ENCODE peak calls at places on chromosomes 12 and 14, in five cellular contexts. One of them, this sample, is unnamed.

GRCh38 chr12:113325938-113326337 is 9.0 kb downstream of the SLC8B1 start:
- DNase-seq in mesenchymal stem cell: peak
- DNase-seq in H1: no peak
- DNase-seq in H9: no peak
- DNase-seq in trophoblast cell: no peak
- DNase-seq in this sample: no peak

GRCh38 chr12:77364400-77364799 is 299.0 kb upstream of the E2F7 start:
- DNase-seq in mesenchymal stem cell: no peak
- DNase-seq in H1: no peak
- DNase-seq in H9: no peak
- DNase-seq in trophoblast cell: no peak
- DNase-seq in this sample: no peak

GRCh38 chr14:56118611-56119181 is 485 bp downstream of the PELI2 start:
- DNase-seq in mesenchymal stem cell: no peak
- DNase-seq in H1: no peak
- DNase-seq in H9: no peak
- DNase-seq in trophoblast cell: no peak
- DNase-seq in this sample: no peak

GRCh38 chr14:68269136-68269535 is 449.6 kb downstream of the RAD51B start:
- DNase-seq in mesenchymal stem cell: no peak
- DNase-seq in H1: no peak
- DNase-seq in H9: no peak
- DNase-seq in trophoblast cell: no peak
- DNase-seq in this sample: no peak

GRCh38 chr12:114982760-114983159 is 298.8 kb upstream of the TBX3 start:
- DNase-seq in mesenchymal stem cell: no peak
- DNase-seq in H1: no peak
- DNase-seq in H9: no peak
- DNase-seq in trophoblast cell: no peak
- DNase-seq in this sample: no peak

GRCh38 chr12:42382013-42382696 is 56.2 kb downstream of the PPHLN1 start:
- DNase-seq in mesenchymal stem cell: peak
- DNase-seq in H1: no peak
- DNase-seq in H9: no peak
- DNase-seq in trophoblast cell: no peak
- DNase-seq in this sample: no peak

GRCh38 chr14:91243098-91243483 is 1.4 kb downstream of the GPR68 start:
- DNase-seq in mesenchymal stem cell: no peak
- DNase-seq in H1: no peak
- DNase-seq in H9: no peak
- DNase-seq in trophoblast cell: no peak
- DNase-seq in this sample: no peak

GRCh38 chr12:127928615-127929014 is 338.4 kb upstream of the TMEM132C start:
- DNase-seq in mesenchymal stem cell: peak
- DNase-seq in H1: no peak
- DNase-seq in H9: no peak
- DNase-seq in trophoblast cell: no peak
- DNase-seq in this sample: no peak

GRCh38 chr14:96938946-96939345 is 141.8 kb downstream of the VRK1 start:
- DNase-seq in mesenchymal stem cell: no peak
- DNase-seq in H1: peak
- DNase-seq in H9: no peak
- DNase-seq in trophoblast cell: no peak
- DNase-seq in this sample: no peak

GRCh38 chr14:93081875-93082570 is 33.7 kb downstream of the ITPK1 start:
- DNase-seq in mesenchymal stem cell: no peak
- DNase-seq in H1: no peak
- DNase-seq in H9: no peak
- DNase-seq in trophoblast cell: no peak
- DNase-seq in this sample: no peak

GRCh38 chr14:67569011-67569650 is 30.9 kb downstream of the PIGH start:
- DNase-seq in mesenchymal stem cell: no peak
- DNase-seq in H1: no peak
- DNase-seq in H9: peak
- DNase-seq in trophoblast cell: no peak
- DNase-seq in this sample: no peak

GRCh38 chr14:61927015-61927414 is 164.8 kb downstream of the SNAPC1 start:
- DNase-seq in mesenchymal stem cell: peak
- DNase-seq in H1: no peak
- DNase-seq in H9: no peak
- DNase-seq in trophoblast cell: peak
- DNase-seq in this sample: no peak

GRCh38 chr12:64558754-64559153 is 51.5 kb upstream of the RASSF3 start:
- DNase-seq in mesenchymal stem cell: no peak
- DNase-seq in H1: no peak
- DNase-seq in H9: no peak
- DNase-seq in trophoblast cell: no peak
- DNase-seq in this sample: no peak

GRCh38 chr12:109309441-109310246 is 560 bp upstream of the FOXN4 start:
- DNase-seq in mesenchymal stem cell: no peak
- DNase-seq in H1: peak
- DNase-seq in H9: no peak
- DNase-seq in trophoblast cell: no peak
- DNase-seq in this sample: no peak

GRCh38 chr14:52399886-52400599 is 85.9 kb downstream of the PTGER2 start:
- DNase-seq in mesenchymal stem cell: peak
- DNase-seq in H1: no peak
- DNase-seq in H9: no peak
- DNase-seq in trophoblast cell: no peak
- DNase-seq in this sample: no peak

GRCh38 chr12:45879363-45879895 is 110.9 kb downstream of the SCAF11 start:
- DNase-seq in mesenchymal stem cell: peak
- DNase-seq in H1: no peak
- DNase-seq in H9: no peak
- DNase-seq in trophoblast cell: no peak
- DNase-seq in this sample: no peak
- H3K18ac ChIP-seq in mesenchymal stem cell: no peak
- H3K18ac ChIP-seq in H1: no peak
- H3K18ac ChIP-seq in H9: no peak
- H3K18ac ChIP-seq in trophoblast cell: no peak
- H3K18ac ChIP-seq in this sample: no peak

DNA sequence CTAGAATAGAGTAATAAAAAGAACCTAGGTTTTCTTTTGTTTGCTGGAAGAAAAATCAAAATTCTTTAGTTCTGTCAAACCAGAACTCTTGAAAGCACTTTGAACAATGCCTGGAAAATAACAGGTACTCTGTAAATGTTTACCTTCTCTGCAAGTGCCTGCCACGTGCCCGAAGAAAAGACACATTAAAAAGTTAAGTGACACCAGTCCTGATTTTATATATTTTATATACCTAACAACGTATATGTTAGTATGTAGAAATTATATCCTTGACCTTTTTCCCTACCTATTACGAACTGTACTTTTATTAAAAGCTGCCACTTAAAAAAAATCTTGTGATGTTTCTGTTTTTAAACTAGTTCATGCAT is 992 bp downstream of the THAP2 start:
- DNase-seq in mesenchymal stem cell: no peak
- DNase-seq in H1: no peak
- DNase-seq in H9: no peak
- DNase-seq in trophoblast cell: no peak
- DNase-seq in this sample: no peak
- H3K23ac ChIP-seq in mesenchymal stem cell: no peak
- H3K23ac ChIP-seq in H1: no peak
- H3K23ac ChIP-seq in H9: no peak
- H3K23ac ChIP-seq in trophoblast cell: no peak
- H3K23ac ChIP-seq in this sample: no peak

DNA sequence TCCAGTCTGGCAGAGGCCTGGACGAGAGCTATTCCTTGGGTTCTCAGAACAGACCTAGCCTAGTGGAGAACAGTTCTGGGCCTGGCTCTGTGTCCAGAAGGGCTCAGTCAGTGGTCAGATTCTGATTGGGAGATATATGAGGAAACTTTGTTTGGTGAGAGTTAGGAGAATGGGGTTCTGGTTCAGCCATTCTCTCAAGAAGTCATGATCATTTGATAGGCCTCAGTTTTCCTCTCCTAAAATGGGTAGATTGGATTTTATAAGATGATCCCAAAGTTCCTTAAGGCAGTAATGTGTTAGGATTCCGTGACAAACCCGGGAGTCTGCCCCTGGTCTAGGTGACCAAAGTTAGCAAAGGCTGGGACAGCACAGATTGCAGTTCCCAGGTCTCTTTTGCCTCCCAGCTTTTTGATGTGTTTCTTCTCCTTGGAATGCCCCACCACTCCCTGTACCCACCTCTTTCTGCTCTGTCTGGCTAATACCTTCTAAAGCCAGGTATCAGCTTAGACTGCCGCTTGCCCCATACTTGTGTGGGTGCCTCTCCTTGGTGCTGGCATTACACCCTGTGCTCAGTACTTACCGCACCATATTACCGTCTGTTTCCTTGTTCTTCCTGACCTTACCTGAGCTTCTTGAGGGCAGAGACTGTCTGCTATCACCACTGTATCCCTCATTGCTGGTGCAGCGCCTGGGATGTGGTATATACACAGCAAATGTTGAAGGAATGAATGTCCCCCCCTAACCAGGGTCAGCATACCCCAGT is 25.5 kb downstream of the SUSD6 start:
- DNase-seq in mesenchymal stem cell: no peak
- DNase-seq in H1: no peak
- DNase-seq in H9: no peak
- DNase-seq in trophoblast cell: no peak
- DNase-seq in this sample: no peak
- H2BK12ac ChIP-seq in mesenchymal stem cell: peak
- H2BK12ac ChIP-seq in H1: peak
- H2BK12ac ChIP-seq in H9: no peak
- H2BK12ac ChIP-seq in trophoblast cell: no peak
- H2BK12ac ChIP-seq in this sample: no peak

GRCh38 chr12:106359620-106360399 is 2.3 kb downstream of the POLR3B start:
- DNase-seq in mesenchymal stem cell: no peak
- DNase-seq in H1: no peak
- DNase-seq in H9: no peak
- DNase-seq in trophoblast cell: no peak
- DNase-seq in this sample: no peak

GRCh38 chr12:106353178-106353577 is 4.4 kb upstream of the POLR3B start:
- DNase-seq in mesenchymal stem cell: no peak
- DNase-seq in H1: no peak
- DNase-seq in H9: no peak
- DNase-seq in trophoblast cell: no peak
- DNase-seq in this sample: no peak

GRCh38 chr12:106360400-106360994 is 2.9 kb downstream of the POLR3B start:
- DNase-seq in mesenchymal stem cell: no peak
- DNase-seq in H1: no peak
- DNase-seq in H9: no peak
- DNase-seq in trophoblast cell: no peak
- DNase-seq in this sample: no peak

GRCh38 chr12:106358410-106359241 is 1.1 kb downstream of the POLR3B start:
- DNase-seq in mesenchymal stem cell: peak
- DNase-seq in H1: no peak
- DNase-seq in H9: no peak
- DNase-seq in trophoblast cell: peak
- DNase-seq in this sample: no peak

GRCh38 chr12:106357549-106358409 is at the start of gene POLR3B:
- DNase-seq in mesenchymal stem cell: peak
- DNase-seq in H1: peak
- DNase-seq in H9: peak
- DNase-seq in trophoblast cell: peak
- DNase-seq in this sample: peak
- H3K18ac ChIP-seq in mesenchymal stem cell: peak
- H3K18ac ChIP-seq in H1: peak
- H3K18ac ChIP-seq in H9: peak
- H3K18ac ChIP-seq in trophoblast cell: peak
- H3K18ac ChIP-seq in this sample: peak

GRCh38 chr14:73058923-73059311 is 583 bp downstream of the RBM25 start:
- DNase-seq in mesenchymal stem cell: peak
- DNase-seq in H1: peak
- DNase-seq in H9: peak
- DNase-seq in trophoblast cell: peak
- DNase-seq in this sample: no peak
- H3K23ac ChIP-seq in mesenchymal stem cell: no peak
- H3K23ac ChIP-seq in H1: no peak
- H3K23ac ChIP-seq in H9: no peak
- H3K23ac ChIP-seq in trophoblast cell: no peak
- H3K23ac ChIP-seq in this sample: peak

This sample was measured in neuronal stem cell.